ENCODE peak calls at places on chromosomes 11 and 22, in ten cellular contexts. One of them, this sample, is unnamed.

GRCh38 chr11:106061249-106061794 is 15.8 kb downstream of the KBTBD3 start:
- DNase-seq in midbrain: no peak
- DNase-seq in stimulated activated CD4-positive, alpha-beta T cell treated with anti-CD3 and anti-CD28 coated beads, Interleukin-15, amount 100 ng/mL, for 1 hour: no peak
- DNase-seq in NCI-H1694: no peak
- DNase-seq in T-cell: no peak
- DNase-seq in substantia nigra: no peak
- DNase-seq in IMR-90: no peak
- DNase-seq in stimulated activated naive CD4-positive, alpha-beta T cell: no peak
- DNase-seq in iris pigment epithelial cell: no peak
- DNase-seq in heart right ventricle: no peak
- DNase-seq in this sample: no peak

GRCh38 chr11:68838572-68838964 is 3.1 kb downstream of the CPT1A start:
- DNase-seq in midbrain: no peak
- DNase-seq in stimulated activated CD4-positive, alpha-beta T cell treated with anti-CD3 and anti-CD28 coated beads, Interleukin-15, amount 100 ng/mL, for 1 hour: no peak
- DNase-seq in NCI-H1694: no peak
- DNase-seq in T-cell: no peak
- DNase-seq in substantia nigra: no peak
- DNase-seq in IMR-90: no peak
- DNase-seq in stimulated activated naive CD4-positive, alpha-beta T cell: no peak
- DNase-seq in iris pigment epithelial cell: peak
- DNase-seq in heart right ventricle: no peak
- DNase-seq in this sample: no peak

GRCh38 chr22:42214625-42215415 is 55.6 kb downstream of the TCF20 start:
- DNase-seq in midbrain: peak
- DNase-seq in stimulated activated CD4-positive, alpha-beta T cell treated with anti-CD3 and anti-CD28 coated beads, Interleukin-15, amount 100 ng/mL, for 1 hour: no peak
- DNase-seq in NCI-H1694: no peak
- DNase-seq in T-cell: no peak
- DNase-seq in substantia nigra: peak
- DNase-seq in IMR-90: no peak
- DNase-seq in stimulated activated naive CD4-positive, alpha-beta T cell: no peak
- DNase-seq in iris pigment epithelial cell: no peak
- DNase-seq in heart right ventricle: peak
- DNase-seq in this sample: peak

GRCh38 chr22:45552580-45553332 is 50.1 kb downstream of the FBLN1 start:
- DNase-seq in midbrain: no peak
- DNase-seq in stimulated activated CD4-positive, alpha-beta T cell treated with anti-CD3 and anti-CD28 coated beads, Interleukin-15, amount 100 ng/mL, for 1 hour: no peak
- DNase-seq in NCI-H1694: no peak
- DNase-seq in T-cell: no peak
- DNase-seq in substantia nigra: no peak
- DNase-seq in IMR-90: peak
- DNase-seq in stimulated activated naive CD4-positive, alpha-beta T cell: no peak
- DNase-seq in iris pigment epithelial cell: peak
- DNase-seq in heart right ventricle: peak
- DNase-seq in this sample: no peak

GRCh38 chr11:44862546-44863101 is 88.1 kb downstream of the TP53I11 start:
- DNase-seq in midbrain: no peak
- DNase-seq in stimulated activated CD4-positive, alpha-beta T cell treated with anti-CD3 and anti-CD28 coated beads, Interleukin-15, amount 100 ng/mL, for 1 hour: no peak
- DNase-seq in NCI-H1694: no peak
- DNase-seq in T-cell: no peak
- DNase-seq in substantia nigra: no peak
- DNase-seq in IMR-90: no peak
- DNase-seq in stimulated activated naive CD4-positive, alpha-beta T cell: no peak
- DNase-seq in iris pigment epithelial cell: no peak
- DNase-seq in heart right ventricle: no peak
- DNase-seq in this sample: no peak

GRCh38 chr22:23256986-23257888 is 76.9 kb downstream of the BCR start:
- DNase-seq in midbrain: no peak
- DNase-seq in stimulated activated CD4-positive, alpha-beta T cell treated with anti-CD3 and anti-CD28 coated beads, Interleukin-15, amount 100 ng/mL, for 1 hour: no peak
- DNase-seq in NCI-H1694: no peak
- DNase-seq in T-cell: no peak
- DNase-seq in substantia nigra: no peak
- DNase-seq in IMR-90: no peak
- DNase-seq in stimulated activated naive CD4-positive, alpha-beta T cell: no peak
- DNase-seq in iris pigment epithelial cell: no peak
- DNase-seq in heart right ventricle: peak
- DNase-seq in this sample: no peak

GRCh38 chr11:10418259-10418949 is 36.7 kb upstream of the AMPD3 start:
- DNase-seq in midbrain: no peak
- DNase-seq in stimulated activated CD4-positive, alpha-beta T cell treated with anti-CD3 and anti-CD28 coated beads, Interleukin-15, amount 100 ng/mL, for 1 hour: no peak
- DNase-seq in NCI-H1694: no peak
- DNase-seq in T-cell: no peak
- DNase-seq in substantia nigra: no peak
- DNase-seq in IMR-90: peak
- DNase-seq in stimulated activated naive CD4-positive, alpha-beta T cell: no peak
- DNase-seq in iris pigment epithelial cell: peak
- DNase-seq in heart right ventricle: no peak
- DNase-seq in this sample: no peak

GRCh38 chr11:118074785-118075184 is 2.1 kb upstream of the TMPRSS4 start:
- DNase-seq in midbrain: no peak
- DNase-seq in stimulated activated CD4-positive, alpha-beta T cell treated with anti-CD3 and anti-CD28 coated beads, Interleukin-15, amount 100 ng/mL, for 1 hour: no peak
- DNase-seq in NCI-H1694: no peak
- DNase-seq in T-cell: no peak
- DNase-seq in substantia nigra: no peak
- DNase-seq in IMR-90: no peak
- DNase-seq in stimulated activated naive CD4-positive, alpha-beta T cell: no peak
- DNase-seq in iris pigment epithelial cell: no peak
- DNase-seq in heart right ventricle: no peak
- DNase-seq in this sample: no peak

GRCh38 chr22:19895160-19895849 is 40.6 kb upstream of the GNB1L start:
- DNase-seq in midbrain: no peak
- DNase-seq in stimulated activated CD4-positive, alpha-beta T cell treated with anti-CD3 and anti-CD28 coated beads, Interleukin-15, amount 100 ng/mL, for 1 hour: no peak
- DNase-seq in NCI-H1694: no peak
- DNase-seq in T-cell: no peak
- DNase-seq in substantia nigra: no peak
- DNase-seq in IMR-90: no peak
- DNase-seq in stimulated activated naive CD4-positive, alpha-beta T cell: no peak
- DNase-seq in iris pigment epithelial cell: no peak
- DNase-seq in heart right ventricle: no peak
- DNase-seq in this sample: no peak

GRCh38 chr22:38203090-38203810 is 1.5 kb downstream of the MAFF start:
- DNase-seq in midbrain: no peak
- DNase-seq in stimulated activated CD4-positive, alpha-beta T cell treated with anti-CD3 and anti-CD28 coated beads, Interleukin-15, amount 100 ng/mL, for 1 hour: no peak
- DNase-seq in NCI-H1694: no peak
- DNase-seq in T-cell: no peak
- DNase-seq in substantia nigra: no peak
- DNase-seq in IMR-90: peak
- DNase-seq in stimulated activated naive CD4-positive, alpha-beta T cell: peak
- DNase-seq in iris pigment epithelial cell: no peak
- DNase-seq in heart right ventricle: no peak
- DNase-seq in this sample: no peak

GRCh38 chr11:79287952-79288351 is 152.9 kb downstream of the TENM4 start:
- DNase-seq in midbrain: no peak
- DNase-seq in stimulated activated CD4-positive, alpha-beta T cell treated with anti-CD3 and anti-CD28 coated beads, Interleukin-15, amount 100 ng/mL, for 1 hour: no peak
- DNase-seq in NCI-H1694: no peak
- DNase-seq in T-cell: no peak
- DNase-seq in substantia nigra: no peak
- DNase-seq in IMR-90: no peak
- DNase-seq in stimulated activated naive CD4-positive, alpha-beta T cell: no peak
- DNase-seq in iris pigment epithelial cell: no peak
- DNase-seq in heart right ventricle: no peak
- DNase-seq in this sample: no peak

GRCh38 chr22:50641696-50642607 is 14.0 kb upstream of the ARSA start:
- DNase-seq in midbrain: peak
- DNase-seq in stimulated activated CD4-positive, alpha-beta T cell treated with anti-CD3 and anti-CD28 coated beads, Interleukin-15, amount 100 ng/mL, for 1 hour: no peak
- DNase-seq in NCI-H1694: peak
- DNase-seq in T-cell: no peak
- DNase-seq in substantia nigra: no peak
- DNase-seq in IMR-90: peak
- DNase-seq in stimulated activated naive CD4-positive, alpha-beta T cell: no peak
- DNase-seq in iris pigment epithelial cell: peak
- DNase-seq in heart right ventricle: peak
- DNase-seq in this sample: peak

GRCh38 chr22:35205956-35206355 is 51.3 kb upstream of the HMGXB4 start:
- DNase-seq in midbrain: no peak
- DNase-seq in stimulated activated CD4-positive, alpha-beta T cell treated with anti-CD3 and anti-CD28 coated beads, Interleukin-15, amount 100 ng/mL, for 1 hour: no peak
- DNase-seq in NCI-H1694: no peak
- DNase-seq in T-cell: no peak
- DNase-seq in substantia nigra: no peak
- DNase-seq in IMR-90: peak
- DNase-seq in stimulated activated naive CD4-positive, alpha-beta T cell: no peak
- DNase-seq in iris pigment epithelial cell: peak
- DNase-seq in heart right ventricle: no peak
- DNase-seq in this sample: no peak

GRCh38 chr11:60257956-60258722 is 15.2 kb upstream of the MS4A4E start:
- DNase-seq in midbrain: no peak
- DNase-seq in stimulated activated CD4-positive, alpha-beta T cell treated with anti-CD3 and anti-CD28 coated beads, Interleukin-15, amount 100 ng/mL, for 1 hour: no peak
- DNase-seq in NCI-H1694: no peak
- DNase-seq in T-cell: no peak
- DNase-seq in substantia nigra: no peak
- DNase-seq in IMR-90: no peak
- DNase-seq in stimulated activated naive CD4-positive, alpha-beta T cell: no peak
- DNase-seq in iris pigment epithelial cell: no peak
- DNase-seq in heart right ventricle: no peak
- DNase-seq in this sample: no peak

GRCh38 chr11:121459413-121460041 is 6.8 kb upstream of the SORL1-AS1 start:
- DNase-seq in midbrain: no peak
- DNase-seq in stimulated activated CD4-positive, alpha-beta T cell treated with anti-CD3 and anti-CD28 coated beads, Interleukin-15, amount 100 ng/mL, for 1 hour: no peak
- DNase-seq in NCI-H1694: no peak
- DNase-seq in T-cell: no peak
- DNase-seq in substantia nigra: no peak
- DNase-seq in IMR-90: no peak
- DNase-seq in stimulated activated naive CD4-positive, alpha-beta T cell: peak
- DNase-seq in iris pigment epithelial cell: no peak
- DNase-seq in heart right ventricle: no peak
- DNase-seq in this sample: no peak

GRCh38 chr11:81345609-81346008 is 1388.1 kb downstream of the FAM181B start:
- DNase-seq in midbrain: no peak
- DNase-seq in stimulated activated CD4-positive, alpha-beta T cell treated with anti-CD3 and anti-CD28 coated beads, Interleukin-15, amount 100 ng/mL, for 1 hour: no peak
- DNase-seq in NCI-H1694: no peak
- DNase-seq in T-cell: no peak
- DNase-seq in substantia nigra: no peak
- DNase-seq in IMR-90: no peak
- DNase-seq in stimulated activated naive CD4-positive, alpha-beta T cell: no peak
- DNase-seq in iris pigment epithelial cell: no peak
- DNase-seq in heart right ventricle: no peak
- DNase-seq in this sample: no peak

GRCh38 chr11:128859563-128860441 is 7.3 kb downstream of the KCNJ1 start:
- DNase-seq in midbrain: peak
- DNase-seq in stimulated activated CD4-positive, alpha-beta T cell treated with anti-CD3 and anti-CD28 coated beads, Interleukin-15, amount 100 ng/mL, for 1 hour: peak
- DNase-seq in NCI-H1694: no peak
- DNase-seq in T-cell: peak
- DNase-seq in substantia nigra: peak
- DNase-seq in IMR-90: peak
- DNase-seq in stimulated activated naive CD4-positive, alpha-beta T cell: peak
- DNase-seq in iris pigment epithelial cell: peak
- DNase-seq in heart right ventricle: peak
- DNase-seq in this sample: peak

GRCh38 chr11:75242722-75243600 is 2.4 kb downstream of the TPBGL start:
- DNase-seq in midbrain: no peak
- DNase-seq in stimulated activated CD4-positive, alpha-beta T cell treated with anti-CD3 and anti-CD28 coated beads, Interleukin-15, amount 100 ng/mL, for 1 hour: no peak
- DNase-seq in NCI-H1694: no peak
- DNase-seq in T-cell: no peak
- DNase-seq in substantia nigra: no peak
- DNase-seq in IMR-90: no peak
- DNase-seq in stimulated activated naive CD4-positive, alpha-beta T cell: no peak
- DNase-seq in iris pigment epithelial cell: no peak
- DNase-seq in heart right ventricle: no peak
- DNase-seq in this sample: no peak

GRCh38 chr11:27398413-27398780 is 35.4 kb upstream of the CCDC34 start:
- DNase-seq in midbrain: no peak
- DNase-seq in stimulated activated CD4-positive, alpha-beta T cell treated with anti-CD3 and anti-CD28 coated beads, Interleukin-15, amount 100 ng/mL, for 1 hour: no peak
- DNase-seq in NCI-H1694: peak
- DNase-seq in T-cell: no peak
- DNase-seq in substantia nigra: no peak
- DNase-seq in IMR-90: no peak
- DNase-seq in stimulated activated naive CD4-positive, alpha-beta T cell: no peak
- DNase-seq in iris pigment epithelial cell: no peak
- DNase-seq in heart right ventricle: no peak
- DNase-seq in this sample: no peak

GRCh38 chr11:44474702-44475101 is 90.8 kb upstream of the CD82 start:
- DNase-seq in midbrain: no peak
- DNase-seq in stimulated activated CD4-positive, alpha-beta T cell treated with anti-CD3 and anti-CD28 coated beads, Interleukin-15, amount 100 ng/mL, for 1 hour: no peak
- DNase-seq in NCI-H1694: no peak
- DNase-seq in T-cell: no peak
- DNase-seq in substantia nigra: no peak
- DNase-seq in IMR-90: no peak
- DNase-seq in stimulated activated naive CD4-positive, alpha-beta T cell: no peak
- DNase-seq in iris pigment epithelial cell: no peak
- DNase-seq in heart right ventricle: no peak
- DNase-seq in this sample: no peak

GRCh38 chr22:17858033-17858432 is 83.8 kb upstream of the BID start:
- DNase-seq in midbrain: no peak
- DNase-seq in stimulated activated CD4-positive, alpha-beta T cell treated with anti-CD3 and anti-CD28 coated beads, Interleukin-15, amount 100 ng/mL, for 1 hour: no peak
- DNase-seq in NCI-H1694: no peak
- DNase-seq in T-cell: no peak
- DNase-seq in substantia nigra: no peak
- DNase-seq in IMR-90: no peak
- DNase-seq in stimulated activated naive CD4-positive, alpha-beta T cell: no peak
- DNase-seq in iris pigment epithelial cell: no peak
- DNase-seq in heart right ventricle: no peak
- DNase-seq in this sample: no peak

GRCh38 chr11:2963112-2963754 is 28.9 kb downstream of the NAP1L4 start:
- DNase-seq in midbrain: no peak
- DNase-seq in stimulated activated CD4-positive, alpha-beta T cell treated with anti-CD3 and anti-CD28 coated beads, Interleukin-15, amount 100 ng/mL, for 1 hour: no peak
- DNase-seq in NCI-H1694: no peak
- DNase-seq in T-cell: no peak
- DNase-seq in substantia nigra: no peak
- DNase-seq in IMR-90: no peak
- DNase-seq in stimulated activated naive CD4-positive, alpha-beta T cell: no peak
- DNase-seq in iris pigment epithelial cell: no peak
- DNase-seq in heart right ventricle: no peak
- DNase-seq in this sample: no peak

GRCh38 chr22:47310601-47311000 is 548.2 kb downstream of the TBC1D22A start:
- DNase-seq in midbrain: no peak
- DNase-seq in stimulated activated CD4-positive, alpha-beta T cell treated with anti-CD3 and anti-CD28 coated beads, Interleukin-15, amount 100 ng/mL, for 1 hour: no peak
- DNase-seq in NCI-H1694: no peak
- DNase-seq in T-cell: no peak
- DNase-seq in substantia nigra: no peak
- DNase-seq in IMR-90: peak
- DNase-seq in stimulated activated naive CD4-positive, alpha-beta T cell: no peak
- DNase-seq in iris pigment epithelial cell: peak
- DNase-seq in heart right ventricle: no peak
- DNase-seq in this sample: no peak